ENCODE peak calls at places on chromosomes 5 and 9, in nine cellular contexts. A, O, B, Y, J, T, G, K and S are unnamed samples.
A peak's percentile ranks its signal among the peaks of the same experiment; 100 is the strongest.

GRCh38 chr9:130913599-130914416 is 17.2 kb upstream of the QRFP start:
- DNase-seq in A (no peak), O (no peak), B (no peak), Y (no peak), J (no peak), T (no peak), G (no peak), K (no peak), S (no peak)

GRCh38 chr9:135214706-135215105 is 127.2 kb downstream of the OLFM1 start:
- DNase-seq in A (no peak), O (peak; percentile 60), B (no peak), Y (no peak), J (no peak), T (no peak), G (no peak), K (no peak), S (peak; percentile 69)

GRCh38 chr5:96387616-96388015 is 45.4 kb downstream of the PCSK1 start:
- DNase-seq in A (no peak), O (no peak), B (no peak), Y (no peak), J (no peak), T (no peak), G (no peak), K (no peak), S (no peak)

GRCh38 chr9:91312717-91313325 is 48.9 kb downstream of the AUH start:
- DNase-seq in A (no peak), O (no peak), B (no peak), Y (no peak), J (no peak), T (peak; percentile 40), G (no peak), K (no peak), S (no peak)

GRCh38 chr9:70229579-70229978 is 29.2 kb upstream of the SMC5 start:
- DNase-seq in A (no peak), O (no peak), B (peak; percentile 57), Y (no peak), J (no peak), T (no peak), G (no peak), K (no peak), S (no peak)

GRCh38 chr9:112328545-112328944 is 4.9 kb downstream of the PTBP3 start:
- DNase-seq in A (no peak), O (no peak), B (no peak), Y (no peak), J (no peak), T (no peak), G (peak; percentile 69), K (no peak), S (no peak)

GRCh38 chr5:143476601-143477211 is 73.2 kb upstream of the NR3C1 start:
- DNase-seq in A (no peak), O (no peak), B (no peak), Y (no peak), J (no peak), T (no peak), G (no peak), K (no peak), S (no peak)

GRCh38 chr9:130138791-130139190 is 33.4 kb upstream of the NCS1 start:
- DNase-seq in A (no peak), O (no peak), B (no peak), Y (no peak), J (no peak), T (no peak), G (no peak), K (no peak), S (no peak)

GRCh38 chr9:120456218-120456617 is 123.7 kb downstream of the CDK5RAP2 start:
- DNase-seq in A (no peak), O (no peak), B (no peak), Y (no peak), J (no peak), T (no peak), G (no peak), K (no peak), S (no peak)

GRCh38 chr9:107485451-107486043 is 4.0 kb downstream of the KLF4 start:
- DNase-seq in A (no peak), O (no peak), B (no peak), Y (no peak), J (no peak), T (no peak), G (no peak), K (no peak), S (no peak)

GRCh38 chr9:107483666-107484065 is 5.9 kb downstream of the KLF4 start:
- DNase-seq in A (no peak), O (no peak), B (no peak), Y (no peak), J (no peak), T (no peak), G (no peak), K (no peak), S (no peak)

GRCh38 chr9:107486674-107487520 is 2.7 kb downstream of the KLF4 start:
- DNase-seq in A (no peak), O (peak; percentile 73), B (peak; percentile 61), Y (no peak), J (no peak), T (peak; percentile 27), G (no peak), K (no peak), S (peak; percentile 80)

GRCh38 chr9:107481035-107481434 is 8.5 kb downstream of the KLF4 start:
- DNase-seq in A (no peak), O (no peak), B (no peak), Y (no peak), J (no peak), T (no peak), G (no peak), K (no peak), S (no peak)

DNA sequence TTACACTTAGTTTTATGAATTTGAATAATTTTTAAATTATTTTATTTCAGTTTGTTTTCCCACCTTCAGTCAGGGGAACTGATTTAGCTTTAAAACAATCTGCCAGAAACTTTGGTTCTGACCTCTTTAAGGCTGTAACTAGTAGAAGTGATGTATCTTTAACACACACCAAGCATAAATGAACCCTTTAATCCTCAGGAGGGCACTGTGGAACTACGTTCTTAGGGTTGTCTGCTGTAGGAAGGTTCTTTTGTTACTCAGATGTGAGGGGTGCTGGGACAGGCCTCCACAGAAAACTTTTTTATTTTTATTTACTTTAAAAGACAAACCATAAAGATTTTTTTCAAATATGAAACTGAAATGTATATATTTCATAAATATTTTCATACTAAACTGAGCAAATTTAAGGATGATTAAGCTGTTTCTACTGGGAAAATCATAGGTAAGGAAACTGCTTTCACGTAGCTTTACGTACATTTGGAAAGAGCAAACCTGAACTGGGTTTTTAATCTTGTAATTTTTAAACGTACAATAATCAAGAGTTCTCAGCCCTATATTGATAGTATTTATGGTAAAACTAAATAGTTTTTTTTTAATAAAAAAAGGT is 5.3 kb downstream of the KLF4 start:
- DNase-seq in A (peak; percentile 65), O (no peak), B (peak; percentile 79), Y (no peak), J (no peak), T (no peak), G (peak; percentile 68), K (no peak), S (no peak)
- TF ChIP-seq CTCF in A (peak; percentile 18), O (no peak), B (peak; percentile 74), Y (peak; percentile 66), J (peak; percentile 60), T (no peak), G (peak; percentile 72), K (peak; percentile 60), S (peak; percentile 25)

DNA sequence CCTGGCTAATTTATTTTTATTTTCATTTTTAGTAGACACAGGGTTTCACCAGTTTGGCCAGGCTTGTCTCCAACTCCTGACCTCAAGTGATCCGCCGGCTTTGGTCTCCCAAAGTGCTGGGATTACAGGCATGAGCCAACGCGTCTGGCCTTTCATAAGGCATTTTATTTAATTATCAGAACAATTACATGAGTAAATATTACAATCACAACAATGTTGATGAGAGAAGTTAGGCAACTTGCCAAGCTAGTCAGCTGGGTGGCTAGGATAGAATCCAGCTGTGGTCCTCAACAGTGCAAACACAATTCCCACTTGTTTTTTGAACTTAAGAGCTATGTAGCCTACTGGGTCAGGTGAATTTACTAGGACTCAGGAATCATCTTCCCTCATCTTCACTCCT is 22.0 kb downstream of the C9orf57 start:
- DNase-seq in A (no peak), O (no peak), B (no peak), Y (no peak), J (no peak), T (peak; percentile 37), G (no peak), K (no peak), S (no peak)
- TF ChIP-seq POLR2AphosphoS5 in A (no peak), O (no peak), B (no peak), Y (no peak), J (no peak), T (no peak), G (no peak), K (no peak), S (no peak)

DNA sequence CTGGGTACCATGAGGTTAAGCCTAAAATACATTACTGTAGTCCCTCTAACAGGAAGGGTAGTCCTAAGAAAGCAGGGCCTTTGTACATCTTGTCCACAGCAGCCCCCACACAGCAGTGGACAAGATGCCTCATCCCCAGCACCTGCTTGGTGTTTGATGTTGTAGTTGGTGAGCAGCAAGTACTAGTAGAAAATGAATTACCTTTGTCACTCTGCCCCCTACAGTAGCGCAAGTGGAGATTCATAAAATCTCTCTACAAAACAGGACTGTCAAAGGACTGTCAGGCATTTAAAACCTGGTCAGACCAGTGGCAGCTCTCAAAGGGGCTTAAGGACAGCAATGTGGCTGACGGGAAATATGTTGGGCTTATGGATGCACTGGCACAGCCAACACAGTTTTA is 122.5 kb downstream of the TMEM174 start:
- DNase-seq in A (no peak), O (no peak), B (no peak), Y (no peak), J (no peak), T (no peak), G (no peak), K (no peak), S (no peak)
- TF ChIP-seq CTCF in A (no peak), O (no peak), B (peak; percentile 47), Y (peak; percentile 39), J (peak; percentile 37), T (no peak), G (no peak), K (peak; percentile 24), S (no peak)

GRCh38 chr5:168793844-168794837 is 215.0 kb upstream of the PANK3 start:
- DNase-seq in A (peak; percentile 60), O (no peak), B (no peak), Y (no peak), J (no peak), T (no peak), G (peak; percentile 33), K (no peak), S (peak; percentile 89)
- TF ChIP-seq POLR2AphosphoS5 in A (no peak), O (no peak), B (no peak), Y (no peak), J (no peak), T (no peak), G (no peak), K (peak; percentile 92), S (no peak)

GRCh38 chr9:117046666-117047327 is 359.7 kb downstream of the TRIM32 start:
- DNase-seq in A (no peak), O (no peak), B (peak; percentile 56), Y (no peak), J (no peak), T (no peak), G (no peak), K (no peak), S (no peak)
- TF ChIP-seq CTCF in A (no peak), O (no peak), B (peak; percentile 65), Y (peak; percentile 26), J (peak; percentile 21), T (no peak), G (no peak), K (no peak), S (no peak)